ENCODE peak calls at places on chromosomes 1 and 21, in five cellular contexts. T, V, Q, R and L are unnamed samples.

GRCh38 chr1:237411621-237412020 is 369.6 kb downstream of the RYR2 start:
- ATAC-seq in V (peak), Q (peak), T (peak), R (peak), L (peak)

GRCh38 chr1:92572520-92572919 is 85.8 kb upstream of the GFI1 start:
- ATAC-seq in Q (peak), T (no peak), V (no peak), R (no peak), L (no peak)

GRCh38 chr1:200279810-200280411 is 129.9 kb downstream of the ZNF281 start:
- ATAC-seq in Q (no peak), V (no peak), T (no peak), R (no peak), L (no peak)

GRCh38 chr1:53519412-53519811 is 60.2 kb downstream of the DMRTB1 start:
- ATAC-seq in V (no peak), Q (no peak), R (no peak), T (no peak), L (no peak)

GRCh38 chr21:46221664-46222435 is 6.7 kb downstream of the LSS start:
- ATAC-seq in Q (no peak), T (no peak), R (no peak), V (no peak), L (no peak)

GRCh38 chr1:180415985-180416633 is 86.3 kb downstream of the ACBD6 start:
- ATAC-seq in V (no peak), T (peak), R (no peak), Q (no peak), L (no peak)

GRCh38 chr1:89781494-89782126 is 39.2 kb upstream of the LRRC8D start:
- ATAC-seq in T (peak), R (peak), Q (peak), V (peak), L (peak)

GRCh38 chr1:159854101-159854692 is 8.3 kb downstream of the VSIG8 start:
- ATAC-seq in Q (peak), R (peak), T (peak), V (peak), L (peak)

GRCh38 chr1:173406783-173407230 is 70.3 kb upstream of the PRDX6 start:
- ATAC-seq in Q (no peak), R (no peak), T (peak), V (peak), L (no peak)

GRCh38 chr1:222373216-222373615 is 174.7 kb downstream of the HHIPL2 start:
- ATAC-seq in T (peak), V (no peak), Q (no peak), R (no peak), L (peak)

GRCh38 chr1:202498542-202498941 is 150.0 kb downstream of the PPP1R12B start:
- ATAC-seq in V (no peak), T (no peak), R (no peak), Q (no peak), L (no peak)

GRCh38 chr1:156893048-156893953 is at the start of gene PEAR1:
- ATAC-seq in R (no peak), Q (no peak), T (no peak), V (no peak), L (no peak)

GRCh38 chr21:41951876-41952567 is 1.8 kb downstream of the C2CD2 start:
- ATAC-seq in Q (no peak), R (no peak), T (no peak), V (no peak), L (no peak)

GRCh38 chr21:42340187-42340586 is 10.6 kb downstream of the TFF2 start:
- ATAC-seq in T (no peak), R (no peak), Q (no peak), V (no peak), L (no peak)

GRCh38 chr1:189212606-189213005 is 1265.1 kb downstream of the BRINP3 start:
- ATAC-seq in R (no peak), T (no peak), V (no peak), Q (no peak), L (no peak)

GRCh38 chr1:241068359-241068758 is 288.6 kb downstream of the RGS7 start:
- ATAC-seq in V (no peak), T (no peak), R (no peak), Q (no peak), L (no peak)

GRCh38 chr1:228149341-228150020 is at the start of gene GJC2:
- ATAC-seq in Q (no peak), T (no peak), R (no peak), V (peak), L (peak)

GRCh38 chr1:92494485-92495141 is 7.9 kb upstream of the GFI1 start:
- ATAC-seq in T (no peak), R (no peak), V (no peak), Q (no peak), L (no peak)

GRCh38 chr1:116997666-116998065 is 3.9 kb upstream of the CD101 start:
- ATAC-seq in Q (no peak), V (no peak), R (no peak), T (no peak), L (no peak)

GRCh38 chr1:22794691-22795090 is 84.1 kb downstream of the EPHB2 start:
- ATAC-seq in T (no peak), V (no peak), Q (no peak), R (no peak), L (no peak)

GRCh38 chr1:225998560-225999226 is 450 bp downstream of the SDE2 start:
- ATAC-seq in Q (peak), R (peak), V (peak), T (peak), L (peak)

GRCh38 chr1:241658081-241658793 is 6.2 kb downstream of the WDR64 start:
- ATAC-seq in R (no peak), Q (no peak), T (no peak), V (no peak), L (no peak)

GRCh38 chr1:7281821-7282220 is 489.3 kb upstream of the VAMP3 start:
- ATAC-seq in Q (no peak), R (no peak), V (no peak), T (no peak), L (no peak)

GRCh38 chr1:166080277-166080964 is 86.4 kb downstream of the FAM78B start:
- ATAC-seq in T (no peak), Q (peak), R (no peak), V (peak), L (peak)

GRCh38 chr1:54126271-54126815 is 26.5 kb downstream of the CDCP2 start:
- ATAC-seq in Q (no peak), V (no peak), R (no peak), T (no peak), L (no peak)

GRCh38 chr21:44018127-44018526 is 6.0 kb downstream of the TRAPPC10 start:
- ATAC-seq in R (no peak), V (no peak), T (no peak), Q (no peak), L (no peak)

GRCh38 chr1:184340984-184341383 is 45.8 kb upstream of the C1orf21 start:
- ATAC-seq in Q (no peak), R (no peak), V (no peak), T (no peak), L (no peak)

GRCh38 chr1:183303901-183304300 is 114.3 kb downstream of the NMNAT2 start:
- ATAC-seq in T (no peak), V (no peak), R (no peak), Q (no peak), L (no peak)

GRCh38 chr1:165537351-165538107 is 6.3 kb upstream of the LRRC52 start:
- ATAC-seq in R (no peak), T (peak), Q (no peak), V (no peak), L (no peak)

GRCh38 chr1:22359427-22359826 is 92.2 kb upstream of the ZBTB40 start:
- ATAC-seq in T (no peak), R (no peak), V (no peak), Q (no peak), L (no peak)

GRCh38 chr1:56289260-56289659 is 290.1 kb downstream of the PLPP3 start:
- ATAC-seq in V (no peak), R (no peak), Q (no peak), T (no peak), L (no peak)

GRCh38 chr1:182909578-182909977 is 43.4 kb downstream of the SHCBP1L start:
- ATAC-seq in R (no peak), Q (no peak), T (no peak), V (no peak), L (no peak)

GRCh38 chr1:36134805-36135339 is 9.8 kb upstream of the COL8A2 start:
- ATAC-seq in Q (peak), T (peak), R (no peak), V (peak), L (peak)

GRCh38 chr1:225539069-225539468 is 111.2 kb upstream of the LBR start:
- ATAC-seq in V (no peak), Q (no peak), R (no peak), T (no peak), L (no peak)

GRCh38 chr1:24045766-24046165 is 65.6 kb upstream of the SRSF10 start:
- ATAC-seq in R (no peak), V (no peak), T (no peak), Q (no peak), L (no peak)

GRCh38 chr1:197008861-197009260 is 31.5 kb downstream of the CFHR5 start:
- ATAC-seq in V (no peak), R (no peak), T (no peak), Q (no peak), L (no peak)